ENCODE peak calls at places on chromosomes 5 and 9, in seven cellular contexts. Q is OCI-LY7, N is DND-41, O is AG04450, S is tibial artery, D is choroid plexus epithelial cell, F is left ventricle myocardium inferior. E is an unnamed sample.

GRCh38 chr5:110335361-110336046 is 391.0 kb downstream of the TMEM232 start:
- DNase-seq in Q (no peak), N (no peak), O (peak; percentile 1), S (no peak), D (no peak), F (no peak), E (no peak)

GRCh38 chr5:6717687-6718086 is 4.5 kb downstream of the TENT4A start:
- DNase-seq in Q (peak; percentile 32), N (no peak), O (no peak), S (no peak), D (no peak), F (no peak), E (no peak)

GRCh38 chr5:58763390-58763789 is 180.5 kb downstream of the RAB3C start:
- DNase-seq in Q (no peak), N (no peak), O (no peak), S (no peak), D (no peak), F (no peak), E (no peak)

GRCh38 chr5:112420111-112420864 is 1.2 kb upstream of the EPB41L4A start:
- DNase-seq in Q (peak; percentile 37), N (no peak), O (no peak), S (peak; percentile 87), D (peak; percentile 52), F (peak; percentile 89), E (peak; percentile 74)

GRCh38 chr5:14035859-14036440 is 91.5 kb upstream of the DNAH5 start:
- DNase-seq in Q (no peak), N (no peak), O (peak; percentile 99), S (no peak), D (peak; percentile 96), F (no peak), E (no peak)

GRCh38 chr9:111743275-111743674 is 51.5 kb downstream of the SHOC1 start:
- DNase-seq in Q (no peak), N (no peak), O (peak; percentile 13), S (no peak), D (peak; percentile 71), F (no peak), E (no peak)

GRCh38 chr5:17839848-17840247 is 205.6 kb downstream of the TAF11L14 start:
- DNase-seq in Q (no peak), N (no peak), O (no peak), S (no peak), D (peak; percentile 52), F (no peak), E (no peak)

GRCh38 chr5:39202594-39203290 is 16.6 kb downstream of the FYB1 start:
- DNase-seq in Q (no peak), N (peak; percentile 35), O (no peak), S (no peak), D (no peak), F (no peak), E (peak; percentile 64)

GRCh38 chr5:112876362-112876761 is 15.3 kb downstream of the SRP19 start:
- DNase-seq in Q (no peak), N (no peak), O (no peak), S (no peak), D (no peak), F (no peak), E (no peak)

GRCh38 chr5:159210846-159211245 is 1.5 kb upstream of the RNF145 start:
- DNase-seq in Q (no peak), N (no peak), O (no peak), S (no peak), D (no peak), F (no peak), E (no peak)

GRCh38 chr9:130892503-130893249 is 3.9 kb downstream of the QRFP start:
- DNase-seq in Q (no peak), N (no peak), O (no peak), S (no peak), D (no peak), F (no peak), E (no peak)

GRCh38 chr9:114995681-114996221 is 65.4 kb upstream of the TNFSF8 start:
- DNase-seq in Q (no peak), N (no peak), O (no peak), S (no peak), D (no peak), F (peak; percentile 70), E (no peak)

GRCh38 chr9:32422237-32422806 is 37.9 kb downstream of the ACO1 start:
- DNase-seq in Q (no peak), N (no peak), O (no peak), S (no peak), D (no peak), F (no peak), E (no peak)

GRCh38 chr5:34756781-34757624 is 82.0 kb upstream of the TTC23L start:
- DNase-seq in Q (no peak), N (no peak), O (no peak), S (no peak), D (peak; percentile 65), F (no peak), E (no peak)

GRCh38 chr5:77425998-77426659 is 66.0 kb downstream of the WDR41 start:
- DNase-seq in Q (no peak), N (no peak), O (no peak), S (no peak), D (no peak), F (no peak), E (no peak)

GRCh38 chr9:35164711-35165110 is 2.9 kb downstream of the UNC13B start:
- DNase-seq in Q (no peak), N (no peak), O (no peak), S (no peak), D (peak; percentile 70), F (no peak), E (no peak)

GRCh38 chr5:66889524-66889923 is 293.3 kb downstream of the MAST4 start:
- DNase-seq in Q (no peak), N (no peak), O (no peak), S (no peak), D (no peak), F (no peak), E (no peak)

GRCh38 chr9:136707849-136708517 is 4.4 kb upstream of the DIPK1B start:
- DNase-seq in Q (no peak), N (no peak), O (no peak), S (no peak), D (no peak), F (no peak), E (no peak)

GRCh38 chr9:91084896-91085295 is 276.8 kb downstream of the AUH start:
- DNase-seq in Q (no peak), N (no peak), O (no peak), S (no peak), D (no peak), F (no peak), E (no peak)

GRCh38 chr5:149796025-149796424 is 65.9 kb downstream of the PPARGC1B start:
- DNase-seq in Q (no peak), N (no peak), O (no peak), S (no peak), D (no peak), F (no peak), E (no peak)

GRCh38 chr5:148904440-148904839 is 78.0 kb downstream of the ADRB2 start:
- DNase-seq in Q (no peak), N (no peak), O (no peak), S (peak; percentile 85), D (no peak), F (peak; percentile 56), E (no peak)

GRCh38 chr9:114662081-114662989 is 4.7 kb upstream of the TEX53 start:
- DNase-seq in Q (peak; percentile 62), N (peak; percentile 67), O (no peak), S (no peak), D (peak; percentile 52), F (no peak), E (no peak)

GRCh38 chr9:104974053-104974983 is 46.4 kb upstream of the ABCA1 start:
- DNase-seq in Q (no peak), N (no peak), O (no peak), S (no peak), D (no peak), F (no peak), E (no peak)

GRCh38 chr5:177363565-177363964 is 5.8 kb downstream of the RGS14 start:
- DNase-seq in Q (no peak), N (no peak), O (no peak), S (no peak), D (no peak), F (no peak), E (no peak)

GRCh38 chr5:177362102-177362868 is 4.6 kb downstream of the RGS14 start:
- DNase-seq in Q (no peak), N (no peak), O (no peak), S (no peak), D (no peak), F (no peak), E (no peak)

GRCh38 chr5:177362871-177363507 is 5.3 kb downstream of the RGS14 start:
- DNase-seq in Q (peak; percentile 48), N (peak; percentile 28), O (no peak), S (no peak), D (no peak), F (peak; percentile 59), E (peak; percentile 52)

GRCh38 chr5:177359860-177360259 is 2.1 kb downstream of the RGS14 start:
- DNase-seq in Q (no peak), N (no peak), O (no peak), S (no peak), D (no peak), F (no peak), E (no peak)

GRCh38 chr5:177361418-177362101 is 3.8 kb downstream of the RGS14 start:
- DNase-seq in Q (peak; percentile 77), N (no peak), O (no peak), S (no peak), D (no peak), F (no peak), E (no peak)
- H3K4me3 ChIP-seq in Q (peak overlapping the region; percentile 60), N (no peak overlapping the region), O (no peak overlapping the region), S (no peak overlapping the region), D (no peak overlapping the region), F (no peak overlapping the region), E (no peak overlapping the region)

GRCh38 chr5:27639005-27639612 is 600.7 kb upstream of the CDH9 start:
- DNase-seq in Q (no peak), N (no peak), O (no peak), S (no peak), D (no peak), F (no peak), E (no peak)
- TF ChIP-seq CTCF in Q (no peak), N (no peak), O (no peak), S (no peak), D (no peak), F (no peak), E (no peak)

DNA sequence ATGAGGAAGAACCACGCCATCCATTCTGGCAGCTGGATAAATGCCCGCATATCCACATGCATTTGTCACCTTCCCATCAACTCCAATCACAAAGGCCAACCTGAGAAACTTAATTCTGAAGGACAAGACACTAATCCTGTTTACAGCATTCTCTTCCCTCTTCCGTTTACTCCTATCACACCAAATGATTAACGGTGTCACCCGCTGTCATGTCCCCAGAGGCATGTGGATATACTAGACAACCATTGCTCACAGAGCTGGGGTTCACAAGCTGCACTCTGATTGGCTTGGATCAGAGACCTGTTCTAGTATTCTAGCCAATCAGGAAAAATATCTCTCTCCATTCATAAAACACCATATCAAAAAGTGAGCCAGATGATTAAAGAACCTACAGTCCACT is 3.6 kb downstream of the MACROH2A1 start:
- DNase-seq in Q (no peak), N (no peak), O (no peak), S (no peak), D (no peak), F (no peak), E (no peak)
- H3K4me3 ChIP-seq in Q (no peak overlapping the region), N (peak overlapping the region; percentile 68), O (no peak overlapping the region), S (no peak overlapping the region), D (no peak overlapping the region), F (peak overlapping the region; percentile 99), E (no peak overlapping the region)

DNA sequence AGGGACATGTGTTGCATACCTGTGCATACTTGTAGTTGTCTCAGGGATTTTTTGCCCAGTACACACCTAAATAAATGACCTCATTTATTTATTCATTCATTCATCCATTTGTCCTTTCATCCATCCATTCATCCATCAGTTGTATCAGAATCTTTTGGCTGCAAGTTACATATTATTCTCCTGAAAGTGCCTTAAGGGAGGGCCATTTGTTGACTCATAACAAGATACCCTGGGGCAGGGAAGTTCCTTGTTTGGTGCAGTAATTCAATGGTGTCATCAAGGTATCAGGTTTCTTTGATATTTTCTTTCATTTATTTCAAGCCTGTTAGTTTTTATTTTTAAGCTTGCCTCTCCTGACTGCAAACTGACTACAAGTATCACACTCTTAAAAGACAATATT is 597.9 kb upstream of the TLE4 start:
- DNase-seq in Q (no peak), N (no peak), O (peak; percentile 2), S (no peak), D (peak; percentile 56), F (no peak), E (no peak)
- TF ChIP-seq CTCF in Q (no peak), N (no peak), O (no peak), S (no peak), D (no peak), F (no peak), E (no peak)